ENCODE peak calls at places on chromosomes 13 and 19, in five cellular contexts. H is nephron progenitor cell; F is CD4-positive, alpha-beta T cell; N is NB4; E is uterus. I is an unnamed sample.

GRCh38 chr19:28705008-28705407 is 507.9 kb downstream of the UQCRFS1 start:
- DNase-seq in H (no peak), F (no peak), N (no peak), E (no peak), I (no peak)

GRCh38 chr13:112464720-112465119 is 88.6 kb downstream of the SPACA7 start:
- DNase-seq in H (no peak), F (no peak), N (no peak), E (no peak), I (no peak)

GRCh38 chr13:80360298-80360827 is 19.4 kb upstream of the SPRY2 start:
- DNase-seq in H (no peak), F (no peak), N (peak), E (no peak), I (no peak)

GRCh38 chr19:58544591-58545285 is 874 bp downstream of the TRIM28 start:
- DNase-seq in H (peak), F (peak), N (no peak), E (peak), I (peak)

GRCh38 chr19:18677156-18677555 is 6.3 kb upstream of the CRTC1 start:
- DNase-seq in H (no peak), F (no peak), N (no peak), E (no peak), I (no peak)

GRCh38 chr13:26623125-26623524 is 65.6 kb downstream of the WASF3 start:
- DNase-seq in H (no peak), F (no peak), N (peak), E (no peak), I (no peak)

GRCh38 chr13:31476753-31477152 is 262.6 kb upstream of the RXFP2 start:
- DNase-seq in H (no peak), F (no peak), N (no peak), E (no peak), I (no peak)

GRCh38 chr13:83819611-83820010 is 62.7 kb downstream of the SLITRK1 start:
- DNase-seq in H (no peak), F (no peak), N (no peak), E (no peak), I (no peak)

GRCh38 chr13:37701306-37701705 is 102.7 kb upstream of the POSTN start:
- DNase-seq in H (no peak), F (no peak), N (no peak), E (no peak), I (no peak)

GRCh38 chr19:35860818-35861639 is 4.3 kb downstream of the KIRREL2 start:
- DNase-seq in H (peak), F (no peak), N (no peak), E (no peak), I (peak)

GRCh38 chr19:3263866-3264265 is 39.4 kb downstream of the CELF5 start:
- DNase-seq in H (no peak), F (no peak), N (no peak), E (no peak), I (no peak)

GRCh38 chr13:28794370-28794769 is 25.8 kb upstream of the MTUS2 start:
- DNase-seq in H (no peak), F (no peak), N (no peak), E (no peak), I (no peak)

GRCh38 chr13:27578121-27579030 is 42.0 kb downstream of the LNX2 start:
- DNase-seq in H (no peak), F (no peak), N (no peak), E (no peak), I (no peak)

GRCh38 chr13:51731759-51732158 is 72.2 kb downstream of the DHRS12 start:
- DNase-seq in H (no peak), F (no peak), N (peak), E (no peak), I (no peak)

GRCh38 chr13:20312292-20312691 is 80.2 kb upstream of the GJB6 start:
- DNase-seq in H (no peak), F (no peak), N (no peak), E (no peak), I (no peak)

GRCh38 chr19:32814624-32815023 is 54.9 kb downstream of the SLC7A9 start:
- DNase-seq in H (no peak), F (no peak), N (no peak), E (no peak), I (no peak)

GRCh38 chr13:100392709-100393630 is 195.6 kb downstream of the GGACT start:
- DNase-seq in H (no peak), F (no peak), N (peak), E (peak), I (no peak)

DNA sequence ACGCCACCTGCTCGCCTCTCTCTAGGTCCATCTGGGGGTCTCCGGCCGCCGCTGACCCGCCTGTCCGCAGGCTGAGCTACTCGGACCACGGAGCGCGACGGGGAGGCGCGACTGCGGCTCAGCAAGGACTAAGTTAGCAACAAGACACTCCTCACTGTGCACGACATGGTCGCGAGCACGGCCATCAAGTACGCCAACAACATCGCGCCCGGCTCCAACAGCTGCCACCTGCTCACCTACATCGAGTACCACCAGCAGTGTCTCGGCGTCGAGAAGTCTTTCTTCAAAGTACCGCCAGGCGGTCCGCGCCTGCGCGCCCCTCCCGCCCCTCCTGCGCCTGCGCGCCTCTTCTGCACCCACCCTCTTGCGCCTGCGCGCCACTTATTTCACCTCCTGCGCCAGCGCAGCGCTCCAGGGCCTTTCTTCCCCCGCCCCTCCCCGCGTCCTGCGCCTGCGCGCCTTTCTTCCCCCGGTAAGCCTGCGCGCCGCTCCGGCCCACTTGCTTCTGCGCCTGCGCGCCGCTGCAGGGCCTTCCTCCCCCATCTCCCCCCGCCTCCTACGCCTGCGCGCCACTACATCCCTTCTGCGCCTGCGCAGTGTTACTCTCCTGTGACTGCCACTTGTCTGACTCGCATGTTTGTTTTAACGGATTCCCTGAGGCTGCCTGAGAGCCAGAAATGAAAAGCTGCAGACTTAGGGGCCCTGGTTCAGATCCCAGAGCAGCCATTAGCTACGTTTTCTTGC is 63.9 kb downstream of the ACSBG2 start:
- DNase-seq in H (peak), F (peak), N (peak), E (peak), I (peak)
- TF ChIP-seq CTCF in H (peak), F (peak), N (no peak), E (peak), I (peak)

GRCh38 chr13:75255653-75256052 is 226.3 kb downstream of the TBC1D4 start:
- DNase-seq in H (no peak), F (no peak), N (no peak), E (no peak), I (no peak)
- TF ChIP-seq CTCF in H (no peak), F (no peak), N (no peak), E (no peak), I (no peak)

DNA sequence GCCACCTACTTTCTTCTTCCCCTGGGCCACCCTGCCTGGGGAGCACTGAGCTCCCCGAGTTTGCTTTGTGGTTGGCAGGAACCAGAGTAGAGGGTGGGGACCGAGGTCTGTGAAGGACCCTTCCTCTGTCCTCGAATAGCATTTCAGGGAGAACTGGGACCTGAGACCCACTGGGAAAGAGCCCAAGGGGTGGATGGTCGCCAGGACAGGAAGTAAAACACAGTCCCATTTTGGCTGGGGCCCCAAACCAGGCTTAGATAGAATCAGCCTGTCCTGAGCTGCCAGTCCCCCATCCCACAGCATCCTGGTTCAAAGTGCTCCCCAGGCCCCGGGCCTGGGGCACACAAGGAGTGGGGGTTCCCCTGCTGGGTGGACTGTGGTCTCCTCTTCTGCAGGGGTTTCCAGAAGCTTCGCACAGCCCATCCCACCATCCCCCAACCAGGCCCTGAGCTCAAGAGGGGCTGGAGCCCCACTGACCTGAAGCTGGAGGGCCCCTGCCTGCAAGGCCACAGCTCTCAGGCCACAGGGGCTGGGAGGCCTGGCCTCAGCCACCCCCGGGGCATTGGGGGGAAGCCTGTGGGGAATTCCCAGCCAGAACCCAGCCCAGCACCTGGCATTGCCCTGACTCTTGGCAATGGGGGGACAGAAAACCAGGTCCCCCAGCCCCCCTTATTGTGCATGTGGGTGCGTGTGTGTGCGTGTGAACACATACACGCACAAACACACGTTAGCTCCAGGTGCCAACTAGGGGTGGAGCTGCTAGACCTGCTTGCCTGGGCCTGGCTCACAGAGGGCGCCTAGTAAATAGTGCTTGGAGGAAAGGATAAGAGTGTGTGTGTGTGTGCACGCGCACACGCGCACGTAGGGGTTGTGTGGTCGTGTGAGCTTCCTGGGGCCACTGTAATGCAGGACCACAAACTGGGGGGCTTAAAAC is 994 bp upstream of the MKNK2 start:
- DNase-seq in H (no peak), F (no peak), N (no peak), E (peak), I (no peak)
- TF ChIP-seq CTCF in H (no peak), F (no peak), N (no peak), E (no peak), I (no peak)

GRCh38 chr19:45090598-45090997 is 2.4 kb upstream of the PPP1R37 start:
- DNase-seq in H (no peak), F (no peak), N (no peak), E (no peak), I (no peak)

GRCh38 chr19:45094158-45094557 is 1.2 kb downstream of the PPP1R37 start:
- DNase-seq in H (no peak), F (no peak), N (no peak), E (no peak), I (no peak)

GRCh38 chr19:45091031-45091918 is 1.7 kb upstream of the PPP1R37 start:
- DNase-seq in H (peak), F (peak), N (no peak), E (peak), I (peak)

GRCh38 chr19:45094707-45095106 is 1.7 kb downstream of the PPP1R37 start:
- DNase-seq in H (no peak), F (no peak), N (no peak), E (no peak), I (no peak)

GRCh38 chr19:45092747-45093678 is at the start of gene PPP1R37:
- DNase-seq in H (peak), F (peak), N (peak), E (peak), I (peak)
- TF ChIP-seq CTCF in H (no peak), F (peak), N (no peak), E (peak), I (peak)

GRCh38 chr19:41707502-41707812 is 969 bp upstream of the CEACAM5 start:
- DNase-seq in H (no peak), F (no peak), N (no peak), E (no peak), I (no peak)
- TF ChIP-seq CTCF in H (no peak), F (no peak), N (peak), E (no peak), I (no peak)

DNA sequence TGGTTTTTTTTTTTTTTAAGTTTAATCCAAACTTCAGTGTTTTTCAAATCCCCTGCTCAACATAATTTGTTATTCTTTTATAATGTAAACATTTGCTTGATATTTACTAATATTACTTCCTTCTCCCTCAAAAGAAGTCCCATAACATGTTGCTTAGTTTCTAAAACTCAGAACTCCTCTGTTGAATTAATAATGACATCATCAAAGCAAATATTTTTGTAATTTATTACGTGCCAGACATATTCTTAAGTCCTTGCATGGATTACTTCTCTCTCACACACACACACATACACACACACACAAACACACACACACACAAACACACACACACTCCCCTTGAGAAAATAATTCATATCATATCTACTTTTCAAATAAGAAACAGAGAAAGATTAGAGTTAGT is 1432.3 kb upstream of the SPRY2 start:
- DNase-seq in H (no peak), F (no peak), N (no peak), E (no peak), I (no peak)
- TF ChIP-seq CTCF in H (no peak), F (no peak), N (no peak), E (no peak), I (no peak)

I was measured in neural crest cell.